ENCODE peak calls at places on chromosomes 16 and 17, in eight cellular contexts. J is stomach; Y is spleen; H is RWPE1; D is astrocyte; K is aorta; S is body of pancreas; R is effector memory CD4-positive, alpha-beta T cell. V is an unnamed sample.

GRCh38 chr17:74325743-74326379 is at the start of gene KIF19:
- DNase-seq in J (peak), Y (peak), H (peak), D (no peak), K (no peak), S (peak), R (peak), V (peak)

GRCh38 chr17:68170246-68170645 is 77.6 kb upstream of the AMZ2 start:
- DNase-seq in J (no peak), Y (no peak), H (no peak), D (no peak), K (no peak), S (no peak), R (no peak), V (no peak)

GRCh38 chr16:8622315-8622656 is 788 bp downstream of the METTL22 start:
- DNase-seq in J (no peak), Y (no peak), H (no peak), D (no peak), K (no peak), S (no peak), R (no peak), V (no peak)

GRCh38 chr17:4536742-4537411 is 18.3 kb downstream of the MYBBP1A start:
- DNase-seq in J (no peak), Y (no peak), H (no peak), D (no peak), K (no peak), S (no peak), R (no peak), V (peak)

GRCh38 chr17:7673239-7673638 is 14.1 kb downstream of the TP53 start:
- DNase-seq in J (peak), Y (no peak), H (no peak), D (no peak), K (no peak), S (peak), R (no peak), V (no peak)

GRCh38 chr17:34750004-34750403 is 170.6 kb downstream of the TMEM132E start:
- DNase-seq in J (no peak), Y (no peak), H (no peak), D (no peak), K (no peak), S (no peak), R (no peak), V (no peak)

GRCh38 chr16:29306201-29306600 is 100.3 kb downstream of the NPIPB11 start:
- DNase-seq in J (no peak), Y (no peak), H (no peak), D (no peak), K (no peak), S (no peak), R (no peak), V (no peak)

GRCh38 chr16:70703041-70703834 is 17.4 kb upstream of the MTSS2 start:
- DNase-seq in J (no peak), Y (no peak), H (no peak), D (peak), K (peak), S (peak), R (no peak), V (peak)

GRCh38 chr17:65287040-65287439 is 149.9 kb downstream of the RGS9 start:
- DNase-seq in J (no peak), Y (no peak), H (no peak), D (peak), K (no peak), S (no peak), R (no peak), V (no peak)

GRCh38 chr17:31561469-31562412 is 170.3 kb downstream of the RAB11FIP4 start:
- DNase-seq in J (no peak), Y (no peak), H (no peak), D (peak), K (peak), S (no peak), R (no peak), V (no peak)

GRCh38 chr17:31560836-31561235 is 169.4 kb downstream of the RAB11FIP4 start:
- DNase-seq in J (no peak), Y (no peak), H (peak), D (no peak), K (peak), S (no peak), R (no peak), V (no peak)

GRCh38 chr17:31564883-31565297 is 173.4 kb downstream of the RAB11FIP4 start:
- DNase-seq in J (no peak), Y (no peak), H (no peak), D (peak), K (no peak), S (peak), R (no peak), V (no peak)

GRCh38 chr17:31564291-31564690 is 172.8 kb downstream of the RAB11FIP4 start:
- DNase-seq in J (no peak), Y (no peak), H (no peak), D (no peak), K (no peak), S (no peak), R (no peak), V (no peak)

GRCh38 chr17:31562447-31562846 is 171.0 kb downstream of the RAB11FIP4 start:
- DNase-seq in J (peak), Y (no peak), H (no peak), D (no peak), K (peak), S (peak), R (no peak), V (no peak)
- H3K27ac ChIP-seq in J (peak), Y (no peak), H (peak), D (peak), K (peak), S (peak), R (no peak), V (no peak)

DNA sequence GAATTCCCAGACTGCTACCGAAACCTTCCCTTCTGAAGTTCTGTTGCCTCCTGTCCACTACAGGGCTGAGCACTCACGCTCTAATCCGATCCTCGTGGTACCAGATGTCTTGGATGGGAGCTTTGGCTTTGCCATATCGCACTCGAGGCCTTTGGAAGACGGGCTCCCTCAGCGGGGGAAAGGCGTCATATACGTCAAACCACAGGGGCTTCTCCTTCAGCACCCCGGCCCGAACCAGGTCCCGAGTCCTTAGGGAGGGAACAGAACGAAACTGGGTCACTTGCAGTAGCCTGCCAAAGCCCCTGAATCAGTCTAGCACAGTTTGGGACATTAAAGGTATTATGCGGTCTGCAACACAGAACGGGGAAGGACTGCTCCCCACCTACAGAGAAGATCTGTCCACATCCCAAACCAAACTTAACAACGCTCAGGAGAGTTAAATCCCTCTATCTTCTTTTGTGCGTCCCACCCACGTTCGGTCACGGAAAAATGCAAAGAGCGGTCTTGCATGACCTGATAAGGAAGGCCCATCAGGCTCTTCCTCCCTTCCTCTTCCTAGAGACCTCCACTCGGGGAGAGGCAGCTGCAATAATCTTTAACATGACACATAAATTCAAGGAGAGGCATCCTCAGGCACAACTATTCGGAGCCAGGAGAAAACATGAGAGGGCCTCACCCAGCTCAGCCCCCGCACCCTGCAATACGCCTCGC is 526 bp downstream of the MRPS23 start:
- DNase-seq in J (no peak), Y (no peak), H (no peak), D (no peak), K (no peak), S (no peak), R (no peak), V (no peak)
- H3K27ac ChIP-seq in J (peak), Y (peak), H (peak), D (peak), K (peak), S (peak), R (peak), V (peak)

DNA sequence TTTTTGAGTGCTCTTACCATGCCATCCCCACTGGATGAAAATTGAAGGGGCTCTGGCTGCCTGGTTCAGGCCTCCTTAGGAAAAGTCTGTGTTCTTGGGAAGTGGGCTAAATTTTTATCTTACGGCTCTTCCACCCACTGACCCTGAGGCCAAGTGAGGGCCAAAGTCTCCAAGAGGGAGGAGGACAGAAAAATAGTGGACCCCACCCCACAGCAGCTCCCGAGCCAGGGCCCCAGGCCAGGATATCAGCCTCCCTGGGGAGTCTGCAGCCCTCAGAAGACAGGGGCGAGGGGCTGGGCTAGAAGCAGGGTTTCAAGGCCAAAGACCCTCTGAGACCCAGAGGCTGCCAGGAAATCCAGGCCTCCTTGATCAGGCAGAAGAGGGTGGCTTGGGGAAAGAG is 156.2 kb downstream of the ZNF423 start:
- DNase-seq in J (no peak), Y (no peak), H (no peak), D (no peak), K (no peak), S (no peak), R (no peak), V (no peak)
- H3K27ac ChIP-seq in J (peak), Y (no peak), H (no peak), D (no peak), K (peak), S (no peak), R (no peak), V (no peak)

GRCh38 chr17:31492880-31493655 is 101.6 kb downstream of the RAB11FIP4 start:
- DNase-seq in J (peak), Y (peak), H (no peak), D (no peak), K (peak), S (peak), R (peak), V (no peak)
- H3K27ac ChIP-seq in J (peak), Y (peak), H (peak), D (no peak), K (no peak), S (peak), R (peak), V (peak)

GRCh38 chr16:58187657-58188430 is 10.1 kb downstream of the CSNK2A2 start:
- DNase-seq in J (no peak), Y (no peak), H (no peak), D (no peak), K (no peak), S (no peak), R (no peak), V (no peak)

GRCh38 chr16:58187092-58187491 is 10.8 kb downstream of the CSNK2A2 start:
- DNase-seq in J (no peak), Y (no peak), H (no peak), D (peak), K (no peak), S (no peak), R (no peak), V (no peak)

DNA sequence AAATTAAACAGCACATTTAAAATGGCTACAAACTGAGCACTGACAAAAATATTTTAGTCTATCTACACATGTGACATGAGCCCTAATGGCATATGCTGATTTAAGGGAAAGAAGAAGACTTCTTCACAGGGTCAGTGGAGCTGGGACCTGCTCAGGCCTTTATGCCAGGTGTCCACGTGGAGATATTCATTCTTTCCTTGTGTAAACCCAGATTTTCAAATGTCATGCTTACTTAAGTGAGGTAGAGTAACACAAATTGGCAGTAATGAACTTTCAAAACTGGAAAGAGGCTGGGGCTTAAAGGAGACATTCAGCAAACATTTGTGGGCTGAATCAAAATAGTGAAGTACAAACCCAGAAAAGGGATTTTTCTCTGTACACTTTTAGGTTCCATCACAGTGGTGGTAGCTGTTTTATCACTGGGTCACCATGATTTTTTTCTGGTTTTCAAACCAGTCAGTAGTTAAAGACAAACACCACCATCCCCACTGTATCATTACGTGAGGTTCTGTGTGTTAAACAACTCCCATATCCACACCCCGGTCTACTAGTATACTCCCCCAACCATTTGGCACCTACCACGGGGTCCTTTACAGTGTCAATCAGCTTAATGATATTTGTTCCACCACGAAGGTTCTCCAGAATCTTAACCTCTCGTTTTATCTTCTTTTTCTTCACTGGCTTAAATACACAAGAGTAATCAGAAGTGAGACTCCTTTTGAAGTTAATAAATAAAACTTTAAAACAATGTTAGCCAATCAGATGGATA is 11.5 kb downstream of the CSNK2A2 start:
- DNase-seq in J (no peak), Y (no peak), H (no peak), D (no peak), K (no peak), S (no peak), R (no peak), V (no peak)
- H3K27ac ChIP-seq in J (no peak), Y (no peak), H (no peak), D (no peak), K (no peak), S (no peak), R (no peak), V (no peak)

GRCh38 chr16:4989391-4990006 is 31.4 kb downstream of the SEC14L5 start:
- DNase-seq in J (no peak), Y (no peak), H (no peak), D (no peak), K (peak), S (no peak), R (no peak), V (no peak)

GRCh38 chr16:4984174-4985000 is 26.3 kb downstream of the SEC14L5 start:
- DNase-seq in J (no peak), Y (no peak), H (no peak), D (no peak), K (no peak), S (no peak), R (no peak), V (no peak)

GRCh38 chr16:4988647-4989046 is 30.5 kb downstream of the SEC14L5 start:
- DNase-seq in J (no peak), Y (no peak), H (no peak), D (no peak), K (peak), S (no peak), R (no peak), V (no peak)

GRCh38 chr16:4987580-4988374 is 29.6 kb downstream of the SEC14L5 start:
- DNase-seq in J (no peak), Y (peak), H (no peak), D (no peak), K (peak), S (no peak), R (no peak), V (no peak)

GRCh38 chr16:4987250-4987579 is 29.1 kb downstream of the SEC14L5 start:
- DNase-seq in J (no peak), Y (no peak), H (no peak), D (no peak), K (no peak), S (no peak), R (no peak), V (no peak)
- H3K27ac ChIP-seq in J (no peak), Y (no peak), H (no peak), D (no peak), K (no peak), S (no peak), R (no peak), V (no peak)

GRCh38 chr16:86823895-86824671 is 245.7 kb downstream of the FOXL1 start:
- DNase-seq in J (no peak), Y (peak), H (peak), D (peak), K (no peak), S (no peak), R (no peak), V (peak)

GRCh38 chr16:86823125-86823524 is 244.8 kb downstream of the FOXL1 start:
- DNase-seq in J (no peak), Y (no peak), H (no peak), D (peak), K (no peak), S (no peak), R (no peak), V (no peak)

GRCh38 chr16:86825631-86826030 is 247.3 kb downstream of the FOXL1 start:
- DNase-seq in J (no peak), Y (peak), H (no peak), D (no peak), K (no peak), S (no peak), R (no peak), V (no peak)

GRCh38 chr16:86826931-86827330 is 248.6 kb downstream of the FOXL1 start:
- DNase-seq in J (no peak), Y (peak), H (no peak), D (peak), K (no peak), S (no peak), R (no peak), V (no peak)

DNA sequence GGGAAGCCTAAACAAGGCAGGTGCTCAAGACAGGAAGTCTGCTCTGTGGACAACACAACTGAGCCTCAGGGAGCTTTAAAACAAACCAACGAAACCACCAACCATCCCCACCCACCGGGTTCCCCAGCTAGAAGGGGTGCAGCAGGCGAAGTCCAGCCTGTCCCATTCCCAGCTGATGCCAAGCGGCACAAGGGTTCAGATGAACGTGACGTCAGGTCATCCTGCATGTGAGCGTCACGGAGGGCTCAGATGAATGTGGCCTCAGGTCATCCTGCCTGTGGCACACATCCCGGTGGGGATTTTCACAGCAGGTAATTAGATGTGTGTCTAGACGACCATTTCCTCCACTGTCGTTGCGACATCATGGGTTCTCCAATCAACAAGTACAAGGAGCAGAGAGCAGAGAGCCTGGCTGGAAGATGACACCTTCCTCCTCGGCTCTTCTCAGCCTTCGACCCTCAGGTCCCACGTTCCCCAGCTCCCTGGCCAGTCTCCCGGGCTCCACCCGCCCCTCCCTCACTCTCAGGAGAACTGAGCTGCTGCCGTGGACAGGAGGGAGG is 246.5 kb downstream of the FOXL1 start:
- DNase-seq in J (no peak), Y (peak), H (no peak), D (peak), K (no peak), S (no peak), R (no peak), V (no peak)
- H3K27ac ChIP-seq in J (no peak), Y (no peak), H (peak), D (peak), K (no peak), S (no peak), R (no peak), V (no peak)

GRCh38 chr17:48004973-48005372 is 32.6 kb downstream of the COPZ2 start:
- DNase-seq in J (no peak), Y (peak), H (no peak), D (no peak), K (no peak), S (no peak), R (no peak), V (no peak)
- H3K27ac ChIP-seq in J (no peak), Y (no peak), H (no peak), D (no peak), K (no peak), S (no peak), R (no peak), V (peak)

GRCh38 chr17:50588391-50589111 is 28.0 kb downstream of the CACNA1G start:
- DNase-seq in J (peak), Y (no peak), H (no peak), D (no peak), K (no peak), S (peak), R (no peak), V (no peak)

GRCh38 chr17:50587571-50587970 is 27.1 kb downstream of the CACNA1G start:
- DNase-seq in J (no peak), Y (no peak), H (no peak), D (no peak), K (no peak), S (no peak), R (no peak), V (no peak)

GRCh38 chr17:50586421-50587247 is 26.1 kb downstream of the CACNA1G start:
- DNase-seq in J (no peak), Y (no peak), H (no peak), D (no peak), K (no peak), S (no peak), R (no peak), V (no peak)

GRCh38 chr17:50591338-50591737 is 30.8 kb downstream of the CACNA1G start:
- DNase-seq in J (no peak), Y (no peak), H (no peak), D (no peak), K (no peak), S (no peak), R (no peak), V (no peak)

GRCh38 chr17:50589112-50589712 is 28.7 kb downstream of the CACNA1G start:
- DNase-seq in J (peak), Y (no peak), H (no peak), D (peak), K (no peak), S (no peak), R (no peak), V (no peak)
- H3K27ac ChIP-seq in J (no peak), Y (no peak), H (peak), D (no peak), K (no peak), S (no peak), R (no peak), V (no peak)

V was measured in caudate nucleus.